ENCODE peak calls at places on chromosomes 2 and 18, in seven cellular contexts. E is HCT116, X is transverse colon, I is WERI-Rb-1, S is right cardiac atrium, R is mammary epithelial cell, J is right atrium auricular region. Z is an unnamed sample.

GRCh38 chr18:44625367-44625766 is 55.3 kb upstream of the SETBP1 start:
- DNase-seq in R (no peak), J (no peak), X (no peak), S (no peak), E (no peak), I (no peak), Z (no peak)

GRCh38 chr18:25229080-25229479 is 122.9 kb downstream of the ZNF521 start:
- DNase-seq in X (no peak), J (no peak), E (no peak), I (no peak), S (peak), R (no peak), Z (peak)

GRCh38 chr2:148658807-148659722 is 14.5 kb downstream of the EPC2 start:
- DNase-seq in J (no peak), R (peak), E (no peak), S (no peak), X (no peak), I (no peak), Z (peak)

GRCh38 chr18:37254256-37254880 is 311.2 kb downstream of the CELF4 start:
- DNase-seq in J (no peak), E (no peak), I (no peak), S (no peak), R (no peak), X (no peak), Z (no peak)

GRCh38 chr2:238169708-238170251 is 11.0 kb downstream of the ERFE start:
- DNase-seq in R (peak), X (no peak), S (no peak), J (peak), E (no peak), I (no peak), Z (peak)

GRCh38 chr2:39838589-39838988 is 59.5 kb upstream of the THUMPD2 start:
- DNase-seq in R (no peak), S (no peak), I (no peak), J (no peak), E (no peak), X (no peak), Z (no peak)

GRCh38 chr18:36179562-36180334 is 7.5 kb upstream of the MOCOS start:
- DNase-seq in J (peak), R (no peak), S (peak), E (no peak), I (no peak), X (peak), Z (peak)

GRCh38 chr18:49277395-49278036 is 182.9 kb downstream of the DYM start:
- DNase-seq in R (peak), X (no peak), E (no peak), J (no peak), S (no peak), I (no peak), Z (peak)

GRCh38 chr2:119377973-119378305 is 11.2 kb downstream of the DBI start:
- DNase-seq in J (no peak), R (no peak), S (no peak), X (no peak), E (no peak), I (peak), Z (no peak)

GRCh38 chr2:86087936-86088850 is 17.5 kb downstream of the POLR1A start:
- DNase-seq in S (no peak), I (no peak), J (peak), E (no peak), R (no peak), X (no peak), Z (no peak)

GRCh38 chr2:105509271-105510086 is 110.6 kb upstream of the FHL2 start:
- DNase-seq in I (no peak), E (no peak), S (no peak), X (no peak), J (no peak), R (no peak), Z (no peak)

GRCh38 chr2:184683923-184684322 is 85.6 kb downstream of the ZNF804A start:
- DNase-seq in X (no peak), I (no peak), S (no peak), R (no peak), J (no peak), E (no peak), Z (no peak)

GRCh38 chr2:127004893-127005600 is 101.9 kb downstream of the BIN1 start:
- DNase-seq in J (no peak), X (no peak), I (peak), S (no peak), R (no peak), E (no peak), Z (no peak)

GRCh38 chr2:71938659-71939587 is 208.7 kb downstream of the CYP26B1 start:
- DNase-seq in I (no peak), R (no peak), E (no peak), S (no peak), J (peak), X (peak), Z (no peak)

GRCh38 chr2:1663621-1664020 is 80.7 kb downstream of the PXDN start:
- DNase-seq in E (no peak), S (no peak), I (no peak), X (no peak), J (peak), R (no peak), Z (no peak)

GRCh38 chr2:240620149-240620731 is 5.0 kb upstream of the GPR35 start:
- DNase-seq in X (no peak), R (no peak), E (no peak), I (peak), J (no peak), S (no peak), Z (no peak)

GRCh38 chr18:31942301-31942998 is 478 bp downstream of the TRAPPC8 start:
- DNase-seq in J (no peak), I (peak), E (no peak), X (peak), R (peak), S (peak), Z (no peak)

GRCh38 chr2:196171248-196171871 is at the start of gene STK17B:
- DNase-seq in I (peak), X (peak), S (peak), J (peak), R (peak), E (peak), Z (peak)
- H3K4me3 ChIP-seq in I (peak), X (peak), S (peak), J (peak), R (peak), E (peak), Z (peak)

DNA sequence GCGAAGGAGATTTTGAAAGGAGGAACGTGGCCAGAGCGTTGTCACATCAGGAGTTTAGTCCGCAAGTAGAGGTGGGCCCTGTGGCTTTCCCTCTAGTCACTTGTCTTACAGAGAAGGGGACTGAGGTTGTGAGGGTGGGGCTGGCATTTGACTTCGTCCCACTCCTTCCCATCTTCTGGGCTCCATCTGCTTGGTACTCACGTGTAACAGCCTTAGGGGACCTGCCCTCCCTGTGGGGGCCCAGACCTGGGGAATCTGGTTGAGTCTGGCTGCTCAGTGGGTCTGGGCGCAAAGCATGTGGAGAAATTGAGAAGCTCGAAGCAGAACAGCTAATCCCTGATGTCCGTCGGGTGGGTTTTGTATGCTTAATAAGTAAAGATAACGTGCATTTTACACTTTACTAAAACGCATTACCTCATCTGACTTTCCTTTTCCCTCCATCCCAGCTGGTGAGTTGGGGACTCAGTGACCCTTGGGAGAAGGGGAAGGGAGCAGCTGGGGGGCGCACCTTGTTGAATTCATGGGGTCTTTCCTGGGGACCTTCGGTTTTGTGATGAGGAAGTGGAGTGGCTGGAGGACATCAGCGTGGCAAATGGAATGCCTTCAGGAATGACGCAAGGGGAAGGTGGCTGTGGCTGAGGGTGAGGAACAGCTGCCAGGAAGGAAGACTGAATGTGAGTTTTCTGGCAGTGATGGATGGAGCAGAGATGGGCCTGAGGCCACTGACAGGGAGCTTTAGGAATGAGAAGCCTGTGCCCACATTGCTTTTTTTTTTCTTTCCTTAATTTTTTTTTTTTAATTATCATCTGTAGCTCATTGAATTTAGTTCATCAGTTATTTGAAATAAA is 44.8 kb downstream of the ASAP2 start:
- DNase-seq in S (peak), J (no peak), E (no peak), X (no peak), I (no peak), R (peak), Z (no peak)
- H3K27ac ChIP-seq in S (peak), J (peak), E (no peak), X (peak), I (peak), R (peak), Z (peak)

GRCh38 chr2:108594982-108595464 is 60.8 kb downstream of the LIMS1 start:
- DNase-seq in S (no peak), E (no peak), J (no peak), R (peak), X (no peak), I (no peak), Z (peak)
- H3K4me3 ChIP-seq in S (no peak), E (peak), J (no peak), R (peak), X (no peak), I (no peak), Z (no peak)

DNA sequence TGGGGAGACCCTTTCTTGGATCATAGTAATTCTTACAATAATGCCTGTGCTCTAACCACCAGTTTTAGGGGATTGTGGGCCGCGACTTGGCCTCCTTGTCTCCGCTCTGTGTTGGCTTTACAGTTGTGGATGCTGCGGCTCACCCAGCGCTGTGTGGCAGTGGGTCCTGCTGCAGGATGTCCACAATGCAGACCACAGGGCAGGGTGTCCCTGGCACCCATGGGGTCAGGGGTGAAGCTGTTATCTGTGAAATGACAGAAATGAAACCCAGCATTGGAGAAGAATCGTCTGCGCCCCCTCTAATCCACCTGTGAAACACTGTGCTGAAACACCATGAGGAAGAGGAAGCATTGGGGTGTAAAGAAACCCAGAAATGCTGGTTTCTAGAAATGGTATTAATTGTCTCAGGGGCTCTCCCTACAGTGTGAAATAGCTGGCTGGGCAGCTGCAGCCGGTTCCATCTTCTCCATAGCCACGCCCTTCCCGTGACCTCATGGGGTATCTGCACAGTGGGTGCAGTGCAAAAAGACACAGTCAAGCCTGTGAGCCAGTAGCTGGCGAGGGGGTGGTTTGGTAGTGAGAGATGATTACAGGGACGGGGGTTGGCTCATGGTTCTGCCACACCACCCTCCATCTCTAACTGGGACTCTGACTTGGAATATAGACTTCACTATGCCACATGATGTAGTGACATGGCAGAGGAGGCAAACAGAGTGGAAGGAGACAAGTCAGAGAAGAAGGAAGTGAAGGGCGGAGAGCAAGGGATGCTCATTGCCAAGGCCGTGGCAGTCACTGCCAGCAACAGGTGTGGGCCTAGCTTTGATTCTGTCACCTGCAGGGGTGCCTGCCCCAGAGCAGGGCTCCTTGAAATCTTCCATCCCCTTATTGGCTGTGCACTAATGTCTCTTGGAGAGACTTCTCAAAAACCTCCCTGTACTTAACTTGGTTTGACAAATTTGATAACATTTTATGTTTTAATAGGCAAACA is 16.2 kb downstream of the INPP4A start:
- DNase-seq in S (no peak), R (no peak), I (no peak), E (no peak), X (peak), J (no peak), Z (no peak)
- H3K27ac ChIP-seq in S (no peak), R (no peak), I (no peak), E (no peak), X (peak), J (no peak), Z (no peak)

GRCh38 chr2:45814951-45815621 is 163.6 kb downstream of the PRKCE start:
- DNase-seq in S (no peak), R (no peak), E (no peak), I (peak), J (no peak), X (no peak), Z (no peak)
- H3K4me3 ChIP-seq in S (no peak), R (no peak), E (no peak), I (no peak), J (no peak), X (no peak), Z (no peak)

Z was measured in AG04450.